ENCODE peak calls at places on chromosomes 13 and 19, in five cellular contexts. One of them, this sample, is unnamed.

GRCh38 chr19:55400281-55401087 is 7.1 kb downstream of the UBE2S start:
- DNase-seq in omental fat pad: no peak
- DNase-seq in AG09319: no peak
- DNase-seq in lower lobe of right lung: no peak
- DNase-seq in psoas muscle: no peak
- DNase-seq in this sample: no peak

GRCh38 chr19:21848706-21849105 is 12.7 kb upstream of the ZNF43 start:
- DNase-seq in omental fat pad: no peak
- DNase-seq in AG09319: no peak
- DNase-seq in lower lobe of right lung: no peak
- DNase-seq in psoas muscle: no peak
- DNase-seq in this sample: no peak

GRCh38 chr19:58054792-58055482 is 4.1 kb upstream of the ZNF135 start:
- DNase-seq in omental fat pad: no peak
- DNase-seq in AG09319: no peak
- DNase-seq in lower lobe of right lung: no peak
- DNase-seq in psoas muscle: no peak
- DNase-seq in this sample: no peak

GRCh38 chr13:97367016-97367415 is 67.0 kb upstream of the RAP2A start:
- DNase-seq in omental fat pad: no peak
- DNase-seq in AG09319: peak
- DNase-seq in lower lobe of right lung: no peak
- DNase-seq in psoas muscle: no peak
- DNase-seq in this sample: no peak

GRCh38 chr19:18438331-18439024 is 545 bp upstream of the ISYNA1 start:
- DNase-seq in omental fat pad: no peak
- DNase-seq in AG09319: no peak
- DNase-seq in lower lobe of right lung: no peak
- DNase-seq in psoas muscle: no peak
- DNase-seq in this sample: no peak

GRCh38 chr13:97226788-97227627 is 4.9 kb downstream of the MBNL2 start:
- DNase-seq in omental fat pad: no peak
- DNase-seq in AG09319: no peak
- DNase-seq in lower lobe of right lung: no peak
- DNase-seq in psoas muscle: no peak
- DNase-seq in this sample: no peak

GRCh38 chr19:17370026-17370587 is 7.0 kb downstream of the PLVAP start:
- DNase-seq in omental fat pad: no peak
- DNase-seq in AG09319: no peak
- DNase-seq in lower lobe of right lung: no peak
- DNase-seq in psoas muscle: no peak
- DNase-seq in this sample: no peak

GRCh38 chr19:48249502-48250014 is 6.2 kb downstream of the CARD8 start:
- DNase-seq in omental fat pad: no peak
- DNase-seq in AG09319: no peak
- DNase-seq in lower lobe of right lung: peak
- DNase-seq in psoas muscle: peak
- DNase-seq in this sample: peak

GRCh38 chr19:58053480-58054156 is 5.5 kb upstream of the ZNF135 start:
- DNase-seq in omental fat pad: no peak
- DNase-seq in AG09319: no peak
- DNase-seq in lower lobe of right lung: no peak
- DNase-seq in psoas muscle: no peak
- DNase-seq in this sample: no peak

GRCh38 chr19:33720691-33721682 is 75.7 kb upstream of the KCTD15 start:
- DNase-seq in omental fat pad: no peak
- DNase-seq in AG09319: no peak
- DNase-seq in lower lobe of right lung: no peak
- DNase-seq in psoas muscle: no peak
- DNase-seq in this sample: no peak

GRCh38 chr13:83618966-83619365 is 263.3 kb downstream of the SLITRK1 start:
- DNase-seq in omental fat pad: no peak
- DNase-seq in AG09319: no peak
- DNase-seq in lower lobe of right lung: no peak
- DNase-seq in psoas muscle: no peak
- DNase-seq in this sample: no peak

GRCh38 chr19:52086481-52086880 is 9.1 kb downstream of the ZNF841 start:
- DNase-seq in omental fat pad: no peak
- DNase-seq in AG09319: no peak
- DNase-seq in lower lobe of right lung: no peak
- DNase-seq in psoas muscle: no peak
- DNase-seq in this sample: no peak

GRCh38 chr19:58328999-58329398 is 2.2 kb downstream of the ZSCAN22 start:
- DNase-seq in omental fat pad: no peak
- DNase-seq in AG09319: no peak
- DNase-seq in lower lobe of right lung: no peak
- DNase-seq in psoas muscle: no peak
- DNase-seq in this sample: no peak

GRCh38 chr19:4866595-4867424 is 657 bp downstream of the PLIN3 start:
- DNase-seq in omental fat pad: no peak
- DNase-seq in AG09319: no peak
- DNase-seq in lower lobe of right lung: peak
- DNase-seq in psoas muscle: peak
- DNase-seq in this sample: peak

GRCh38 chr13:110882972-110883371 is 31.9 kb downstream of the ANKRD10 start:
- DNase-seq in omental fat pad: no peak
- DNase-seq in AG09319: no peak
- DNase-seq in lower lobe of right lung: no peak
- DNase-seq in psoas muscle: no peak
- DNase-seq in this sample: no peak

GRCh38 chr13:111422352-111422751 is 101.9 kb downstream of the TEX29 start:
- DNase-seq in omental fat pad: no peak
- DNase-seq in AG09319: no peak
- DNase-seq in lower lobe of right lung: no peak
- DNase-seq in psoas muscle: no peak
- DNase-seq in this sample: no peak

GRCh38 chr13:111636804-111637203 is 316.4 kb downstream of the TEX29 start:
- DNase-seq in omental fat pad: no peak
- DNase-seq in AG09319: no peak
- DNase-seq in lower lobe of right lung: no peak
- DNase-seq in psoas muscle: no peak
- DNase-seq in this sample: no peak

GRCh38 chr19:22144394-22144793 is 52.4 kb downstream of the ZNF676 start:
- DNase-seq in omental fat pad: no peak
- DNase-seq in AG09319: no peak
- DNase-seq in lower lobe of right lung: no peak
- DNase-seq in psoas muscle: no peak
- DNase-seq in this sample: no peak

GRCh38 chr19:48244289-48244688 is 11.4 kb downstream of the CARD8 start:
- DNase-seq in omental fat pad: no peak
- DNase-seq in AG09319: no peak
- DNase-seq in lower lobe of right lung: no peak
- DNase-seq in psoas muscle: no peak
- DNase-seq in this sample: peak

GRCh38 chr13:22801402-22802003 is 379.3 kb upstream of the SGCG start:
- DNase-seq in omental fat pad: no peak
- DNase-seq in AG09319: no peak
- DNase-seq in lower lobe of right lung: no peak
- DNase-seq in psoas muscle: no peak
- DNase-seq in this sample: no peak

GRCh38 chr19:57437931-57438330 is 2.8 kb downstream of the ZNF749 start:
- DNase-seq in omental fat pad: no peak
- DNase-seq in AG09319: no peak
- DNase-seq in lower lobe of right lung: no peak
- DNase-seq in psoas muscle: no peak
- DNase-seq in this sample: no peak

GRCh38 chr13:98026457-98026857 is 73.0 kb downstream of the IPO5 start:
- DNase-seq in omental fat pad: no peak
- DNase-seq in AG09319: no peak
- DNase-seq in lower lobe of right lung: no peak
- DNase-seq in psoas muscle: no peak
- DNase-seq in this sample: no peak

GRCh38 chr19:55563261-55563690 is 17.4 kb downstream of the ZNF579 start:
- DNase-seq in omental fat pad: peak
- DNase-seq in AG09319: no peak
- DNase-seq in lower lobe of right lung: no peak
- DNase-seq in psoas muscle: peak
- DNase-seq in this sample: no peak

GRCh38 chr13:40776681-40777165 is 5.7 kb upstream of the MRPS31 start:
- DNase-seq in omental fat pad: no peak
- DNase-seq in AG09319: no peak
- DNase-seq in lower lobe of right lung: no peak
- DNase-seq in psoas muscle: no peak
- DNase-seq in this sample: peak

GRCh38 chr13:76331948-76332712 is 554.1 kb downstream of the KCTD12 start:
- DNase-seq in omental fat pad: no peak
- DNase-seq in AG09319: peak
- DNase-seq in lower lobe of right lung: no peak
- DNase-seq in psoas muscle: no peak
- DNase-seq in this sample: no peak

GRCh38 chr13:62643799-62644484 is 1228.3 kb upstream of the PCDH20 start:
- DNase-seq in omental fat pad: no peak
- DNase-seq in AG09319: no peak
- DNase-seq in lower lobe of right lung: no peak
- DNase-seq in psoas muscle: no peak
- DNase-seq in this sample: no peak

DNA sequence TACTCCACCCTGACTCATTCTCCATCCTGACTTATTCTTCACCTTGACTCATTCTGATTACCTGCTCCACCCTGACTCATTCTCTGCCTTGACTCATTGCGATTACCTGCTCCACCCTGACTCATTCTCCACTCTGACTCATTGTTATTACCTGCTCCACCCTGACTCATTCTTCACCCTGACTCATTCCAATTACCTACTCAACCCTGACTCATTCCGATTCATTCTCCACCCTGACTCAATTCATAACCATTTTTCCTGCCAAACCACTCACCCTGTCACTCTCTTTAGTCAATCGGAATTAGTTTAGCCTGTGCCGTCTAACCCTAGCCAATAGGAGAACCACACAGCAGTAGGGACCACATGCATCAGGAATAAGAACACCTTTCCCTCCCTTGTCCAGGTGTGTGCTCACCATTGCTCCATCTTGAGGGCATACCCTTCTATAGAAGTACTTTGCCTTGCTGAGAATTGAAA is 1227.4 kb upstream of the PCDH20 start:
- DNase-seq in omental fat pad: no peak
- DNase-seq in AG09319: no peak
- DNase-seq in lower lobe of right lung: no peak
- DNase-seq in psoas muscle: no peak
- DNase-seq in this sample: no peak
- TF ChIP-seq CTCF in omental fat pad: no peak
- TF ChIP-seq CTCF in AG09319: no peak
- TF ChIP-seq CTCF in lower lobe of right lung: no peak
- TF ChIP-seq CTCF in psoas muscle: no peak
- TF ChIP-seq CTCF in this sample: no peak

GRCh38 chr19:8831832-8832131 is 322 bp downstream of the ZNF558 start:
- DNase-seq in omental fat pad: no peak
- DNase-seq in AG09319: no peak
- DNase-seq in lower lobe of right lung: no peak
- DNase-seq in psoas muscle: no peak
- DNase-seq in this sample: no peak

GRCh38 chr19:8835446-8835845 is 3.3 kb downstream of the MBD3L1 start:
- DNase-seq in omental fat pad: no peak
- DNase-seq in AG09319: no peak
- DNase-seq in lower lobe of right lung: no peak
- DNase-seq in psoas muscle: no peak
- DNase-seq in this sample: no peak

GRCh38 chr19:8831373-8831772 is 731 bp downstream of the ZNF558 start:
- DNase-seq in omental fat pad: no peak
- DNase-seq in AG09319: no peak
- DNase-seq in lower lobe of right lung: no peak
- DNase-seq in psoas muscle: no peak
- DNase-seq in this sample: no peak

GRCh38 chr19:8835877-8836276 is 3.7 kb downstream of the MBD3L1 start:
- DNase-seq in omental fat pad: no peak
- DNase-seq in AG09319: no peak
- DNase-seq in lower lobe of right lung: no peak
- DNase-seq in psoas muscle: no peak
- DNase-seq in this sample: no peak

GRCh38 chr19:8832132-8833021 is at the start of the genes MBD3L1 and ZNF558:
- DNase-seq in omental fat pad: peak
- DNase-seq in AG09319: peak
- DNase-seq in lower lobe of right lung: peak
- DNase-seq in psoas muscle: peak
- DNase-seq in this sample: peak
- TF ChIP-seq CTCF in omental fat pad: no peak
- TF ChIP-seq CTCF in AG09319: no peak
- TF ChIP-seq CTCF in lower lobe of right lung: peak
- TF ChIP-seq CTCF in psoas muscle: peak
- TF ChIP-seq CTCF in this sample: peak

GRCh38 chr13:48580886-48581285 is 48.0 kb upstream of the RCBTB2 start:
- DNase-seq in omental fat pad: no peak
- DNase-seq in AG09319: no peak
- DNase-seq in lower lobe of right lung: no peak
- DNase-seq in psoas muscle: no peak
- DNase-seq in this sample: no peak

GRCh38 chr13:48582086-48582485 is 49.2 kb upstream of the RCBTB2 start:
- DNase-seq in omental fat pad: no peak
- DNase-seq in AG09319: no peak
- DNase-seq in lower lobe of right lung: no peak
- DNase-seq in psoas muscle: no peak
- DNase-seq in this sample: no peak

GRCh38 chr13:48578516-48579166 is 45.8 kb upstream of the RCBTB2 start:
- DNase-seq in omental fat pad: no peak
- DNase-seq in AG09319: no peak
- DNase-seq in lower lobe of right lung: no peak
- DNase-seq in psoas muscle: no peak
- DNase-seq in this sample: no peak

GRCh38 chr13:48580185-48580803 is 47.4 kb upstream of the RCBTB2 start:
- DNase-seq in omental fat pad: peak
- DNase-seq in AG09319: peak
- DNase-seq in lower lobe of right lung: no peak
- DNase-seq in psoas muscle: peak
- DNase-seq in this sample: peak

GRCh38 chr13:48579167-48579918 is 46.5 kb upstream of the RCBTB2 start:
- DNase-seq in omental fat pad: no peak
- DNase-seq in AG09319: no peak
- DNase-seq in lower lobe of right lung: no peak
- DNase-seq in psoas muscle: no peak
- DNase-seq in this sample: no peak
- TF ChIP-seq CTCF in omental fat pad: no peak
- TF ChIP-seq CTCF in AG09319: no peak
- TF ChIP-seq CTCF in lower lobe of right lung: no peak
- TF ChIP-seq CTCF in psoas muscle: no peak
- TF ChIP-seq CTCF in this sample: no peak

DNA sequence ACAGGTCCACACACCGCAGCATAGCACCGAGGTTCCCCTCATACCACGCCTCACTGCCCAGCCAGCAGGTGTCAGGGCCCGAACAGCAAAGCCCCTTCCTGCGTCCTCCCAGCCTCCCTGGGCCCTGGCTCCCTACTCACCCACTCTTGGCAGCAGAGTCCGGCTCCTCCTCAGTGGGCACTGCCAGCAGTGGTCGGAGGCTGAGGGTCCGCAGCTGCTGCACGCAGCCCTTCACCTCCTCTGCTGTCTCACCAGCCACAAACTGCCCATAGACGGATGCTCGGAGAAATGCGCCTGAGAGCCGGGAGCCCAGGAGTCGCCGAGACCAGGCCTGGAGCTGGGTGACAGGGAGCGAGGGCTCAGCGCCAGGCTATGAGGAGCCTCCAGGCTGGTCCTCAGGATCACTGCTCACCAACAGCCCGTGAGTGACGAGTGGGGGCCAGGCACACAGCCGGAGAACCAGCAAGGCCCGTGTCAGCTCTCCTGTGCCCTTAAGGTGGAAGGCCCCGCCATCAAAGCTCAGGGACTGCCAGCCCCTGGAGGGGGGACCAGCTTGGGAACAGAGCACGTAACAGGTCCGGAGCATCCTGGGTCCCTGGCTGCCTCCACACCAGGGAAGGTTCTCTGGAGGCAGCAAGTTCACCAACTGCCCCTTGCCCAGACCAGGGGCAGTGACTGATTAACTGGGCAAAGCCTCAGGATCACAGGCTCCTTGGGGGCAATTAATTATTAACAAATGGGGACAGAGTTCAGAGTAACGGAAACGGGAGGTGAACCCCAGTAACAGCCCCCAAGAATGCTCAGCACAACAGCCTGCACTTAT is at the start of gene PRODH2:
- DNase-seq in omental fat pad: no peak
- DNase-seq in AG09319: no peak
- DNase-seq in lower lobe of right lung: no peak
- DNase-seq in psoas muscle: no peak
- DNase-seq in this sample: no peak
- TF ChIP-seq CTCF in omental fat pad: no peak
- TF ChIP-seq CTCF in AG09319: no peak
- TF ChIP-seq CTCF in lower lobe of right lung: no peak
- TF ChIP-seq CTCF in psoas muscle: no peak
- TF ChIP-seq CTCF in this sample: no peak

This sample was measured in natural killer cell.